ENCODE peak calls at places on chromosomes 5 and 9, in nine cellular contexts. H, X, C, A, G, U, R, S and T are unnamed samples.

GRCh38 chr5:15391648-15392392 is 108.2 kb upstream of the FBXL7 start:
- DNase-seq in H (no peak), X (no peak), C (no peak), A (no peak), G (no peak), U (no peak), R (no peak), S (no peak), T (no peak)

GRCh38 chr9:125119643-125120286 is 23.6 kb downstream of the SCAI start:
- DNase-seq in H (peak; percentile 33), X (no peak), C (no peak), A (no peak), G (no peak), U (no peak), R (no peak), S (no peak), T (peak; percentile 24)

GRCh38 chr5:73307645-73308346 is 134.8 kb downstream of the TMEM174 start:
- DNase-seq in H (no peak), X (no peak), C (peak; percentile 56), A (no peak), G (no peak), U (no peak), R (no peak), S (no peak), T (no peak)

GRCh38 chr5:134857401-134857800 is 11.6 kb downstream of the C5orf24 start:
- DNase-seq in H (no peak), X (no peak), C (no peak), A (no peak), G (no peak), U (no peak), R (no peak), S (no peak), T (no peak)

GRCh38 chr5:132433141-132433540 is 57.4 kb downstream of the IRF1 start:
- DNase-seq in H (no peak), X (no peak), C (no peak), A (no peak), G (no peak), U (no peak), R (peak; percentile 5), S (no peak), T (no peak)

GRCh38 chr9:98333703-98334582 is 78.5 kb upstream of the TBC1D2 start:
- DNase-seq in H (peak; percentile 94), X (no peak), C (no peak), A (no peak), G (no peak), U (no peak), R (no peak), S (no peak), T (no peak)

GRCh38 chr5:65822696-65823095 is 100.7 kb downstream of the NLN start:
- DNase-seq in H (no peak), X (no peak), C (no peak), A (no peak), G (no peak), U (no peak), R (no peak), S (no peak), T (no peak)

GRCh38 chr5:176802116-176802784 is 8.1 kb upstream of the UNC5A start:
- DNase-seq in H (no peak), X (no peak), C (no peak), A (no peak), G (no peak), U (no peak), R (no peak), S (no peak), T (no peak)

GRCh38 chr9:19720374-19720773 is 68.5 kb downstream of the SLC24A2 start:
- DNase-seq in H (no peak), X (peak; percentile 35), C (no peak), A (peak; percentile 7), G (no peak), U (no peak), R (no peak), S (no peak), T (no peak)

GRCh38 chr9:32928912-32929311 is 72.5 kb downstream of the APTX start:
- DNase-seq in H (no peak), X (no peak), C (no peak), A (no peak), G (peak; percentile 30), U (no peak), R (no peak), S (no peak), T (peak; percentile 41)

GRCh38 chr9:126053913-126054312 is 272.7 kb upstream of the MVB12B start:
- DNase-seq in H (no peak), X (no peak), C (no peak), A (no peak), G (no peak), U (no peak), R (no peak), S (no peak), T (no peak)

GRCh38 chr9:133539434-133539833 is 4.9 kb downstream of the ADAMTSL2 start:
- DNase-seq in H (no peak), X (no peak), C (no peak), A (peak; percentile 77), G (no peak), U (no peak), R (peak; percentile 54), S (no peak), T (no peak)

GRCh38 chr9:21810388-21810787 is 8.0 kb downstream of the MTAP start:
- DNase-seq in H (no peak), X (no peak), C (no peak), A (no peak), G (no peak), U (no peak), R (no peak), S (no peak), T (no peak)

GRCh38 chr5:6872441-6873160 is 159.4 kb downstream of the TENT4A start:
- DNase-seq in H (no peak), X (no peak), C (no peak), A (no peak), G (no peak), U (no peak), R (no peak), S (no peak), T (no peak)

GRCh38 chr5:56026863-56027300 is 32.1 kb upstream of the IL6ST start:
- DNase-seq in H (peak; percentile 97), X (no peak), C (no peak), A (no peak), G (no peak), U (no peak), R (no peak), S (no peak), T (no peak)

GRCh38 chr9:35562895-35563746 is 41.9 kb upstream of the TESK1 start:
- DNase-seq in H (no peak), X (no peak), C (no peak), A (no peak), G (no peak), U (no peak), R (no peak), S (no peak), T (no peak)

GRCh38 chr5:180175015-180175431 is 34.0 kb downstream of the RASGEF1C start:
- DNase-seq in H (no peak), X (no peak), C (no peak), A (no peak), G (no peak), U (no peak), R (no peak), S (no peak), T (no peak)

GRCh38 chr9:128349772-128350171 is 9.4 kb downstream of the SLC27A4 start:
- DNase-seq in H (no peak), X (no peak), C (no peak), A (no peak), G (no peak), U (no peak), R (no peak), S (no peak), T (no peak)

GRCh38 chr9:35415769-35416427 is 74.0 kb upstream of the RUSC2 start:
- DNase-seq in H (no peak), X (no peak), C (no peak), A (no peak), G (no peak), U (no peak), R (no peak), S (no peak), T (no peak)